ENCODE peak calls at places on chromosome 1, in five cellular contexts. Z, L, C, J and K are unnamed samples.

GRCh38 chr1:179516976-179517705 is 58.6 kb downstream of the NPHS2 start:
- DNase-seq in L (no peak), C (no peak), J (no peak), Z (no peak), K (no peak)

GRCh38 chr1:160397651-160398050 is 2.7 kb upstream of the VANGL2 start:
- DNase-seq in Z (no peak), C (no peak), J (no peak), L (no peak), K (no peak)

GRCh38 chr1:150619576-150620509 is 9.6 kb downstream of the ENSA start:
- DNase-seq in L (peak), Z (no peak), J (no peak), C (no peak), K (peak)

GRCh38 chr1:3038113-3038551 is 16.9 kb downstream of the ACTRT2 start:
- DNase-seq in J (no peak), L (peak), Z (peak), C (no peak), K (no peak)

GRCh38 chr1:41496080-41497055 is 11.9 kb upstream of the EDN2 start:
- DNase-seq in J (peak), Z (peak), L (peak), C (peak), K (peak)

GRCh38 chr1:15205586-15206346 is 41.3 kb upstream of the FHAD1 start:
- DNase-seq in Z (no peak), J (no peak), C (no peak), L (no peak), K (no peak)

GRCh38 chr1:53344921-53345838 is 17.3 kb upstream of the LRP8 start:
- DNase-seq in Z (no peak), C (peak), J (peak), L (no peak), K (no peak)

GRCh38 chr1:92502247-92502646 is 15.5 kb upstream of the GFI1 start:
- DNase-seq in C (no peak), L (no peak), J (no peak), Z (no peak), K (no peak)

GRCh38 chr1:205183676-205184335 is 27.7 kb downstream of the DSTYK start:
- DNase-seq in J (no peak), Z (no peak), L (no peak), C (no peak), K (no peak)

DNA sequence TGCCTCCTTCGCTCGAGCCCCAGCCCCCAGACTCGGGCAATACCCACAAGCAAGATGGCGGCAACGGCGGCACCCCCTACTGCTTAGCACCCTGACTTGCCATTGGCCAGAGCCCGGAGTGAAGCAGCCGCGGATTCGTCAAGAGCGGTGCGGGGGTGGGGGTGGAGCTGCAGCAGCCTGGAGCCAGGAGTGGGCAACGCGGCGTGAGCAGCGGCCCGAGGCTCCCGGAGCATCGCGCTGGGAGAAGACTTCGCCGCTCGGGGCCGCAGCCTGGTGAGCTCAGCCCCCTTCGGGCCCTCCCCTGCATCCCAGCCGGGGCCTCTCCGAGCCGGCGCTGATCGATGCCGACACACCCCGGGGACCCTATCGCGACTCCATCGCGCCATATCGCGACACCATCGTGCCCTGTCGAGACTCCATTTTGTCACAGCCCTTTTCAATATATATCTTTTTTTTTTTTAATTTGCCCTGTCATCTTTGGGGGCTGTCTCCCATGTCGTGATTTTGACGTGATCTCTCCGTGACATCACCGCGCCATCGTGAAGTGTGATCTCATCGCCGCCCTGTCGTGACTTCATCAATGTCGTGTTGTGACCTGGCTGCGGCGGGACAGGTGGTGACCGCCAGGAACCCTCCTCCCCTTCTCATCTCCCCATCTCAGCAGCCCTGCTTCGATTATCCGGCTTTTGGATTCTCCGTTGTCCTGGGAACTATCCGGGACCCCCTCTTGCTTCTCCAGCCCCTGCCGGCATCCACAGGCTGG is at the start of gene NCDN:
- DNase-seq in Z (peak), J (peak), L (peak), C (peak), K (peak)
- TF ChIP-seq POLR2A in Z (no peak), J (no peak), L (peak), C (no peak), K (no peak)

DNA sequence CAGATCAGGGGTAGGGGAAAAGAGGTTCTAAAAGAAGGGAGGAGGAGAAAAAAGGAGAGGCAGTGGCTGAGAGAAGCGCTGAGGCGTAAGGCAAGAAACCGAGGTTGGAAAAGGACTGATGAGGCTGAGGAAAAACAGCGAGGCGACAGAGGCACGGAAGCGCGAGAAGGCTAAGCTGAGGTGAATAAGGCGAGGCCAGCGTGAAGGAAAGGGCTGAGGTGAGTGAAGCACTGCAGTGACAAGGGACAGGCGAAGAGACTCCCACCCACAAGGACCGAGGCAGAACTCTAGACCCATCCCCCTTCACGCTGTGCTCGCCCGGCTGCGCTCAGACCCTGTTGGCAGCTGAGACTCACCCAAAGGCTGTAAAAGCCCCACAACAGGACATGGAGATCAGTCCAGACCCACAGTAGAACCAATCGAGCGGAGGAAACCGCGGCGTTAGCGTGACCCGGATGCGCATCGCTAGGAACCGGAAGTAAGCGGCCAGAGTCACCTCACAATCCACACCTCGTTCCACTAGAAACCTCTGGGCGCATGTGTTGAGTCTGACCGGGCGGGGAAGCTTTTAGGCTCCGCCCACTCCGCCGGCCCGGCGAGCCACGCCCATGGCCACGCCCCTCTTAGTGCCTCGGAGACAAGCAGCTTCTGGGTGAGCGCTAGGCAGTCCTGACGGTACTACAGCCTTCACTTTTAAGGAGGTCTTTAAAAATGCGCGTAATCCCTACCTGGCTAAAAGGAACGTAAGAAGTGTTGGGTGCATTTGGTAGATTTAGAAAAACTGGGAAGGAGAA is at the start of gene EYA3:
- DNase-seq in Z (peak), C (peak), L (peak), J (peak), K (peak)
- TF ChIP-seq POLR2A in Z (no peak), C (no peak), L (no peak), J (peak), K (peak)

GRCh38 chr1:1777950-1778826 is at the start of gene NADK:
- DNase-seq in Z (peak), C (peak), L (peak), J (peak), K (peak)
- TF ChIP-seq POLR2A in Z (no peak), C (no peak), L (no peak), J (no peak), K (peak)

GRCh38 chr1:11653101-11653601 is 1.1 kb downstream of the FBXO2 start:
- DNase-seq in Z (no peak), C (peak), L (no peak), J (peak), K (no peak)

GRCh38 chr1:11653616-11654570 is at the start of gene FBXO2:
- DNase-seq in L (peak), J (peak), Z (peak), C (peak), K (peak)

GRCh38 chr1:11652203-11652780 is 1.9 kb downstream of the FBXO2 start:
- DNase-seq in J (no peak), L (no peak), C (no peak), Z (no peak), K (no peak)

GRCh38 chr1:11655263-11656079 is 794 bp downstream of the FBXO44 start:
- DNase-seq in C (no peak), J (no peak), Z (no peak), L (no peak), K (no peak)

DNA sequence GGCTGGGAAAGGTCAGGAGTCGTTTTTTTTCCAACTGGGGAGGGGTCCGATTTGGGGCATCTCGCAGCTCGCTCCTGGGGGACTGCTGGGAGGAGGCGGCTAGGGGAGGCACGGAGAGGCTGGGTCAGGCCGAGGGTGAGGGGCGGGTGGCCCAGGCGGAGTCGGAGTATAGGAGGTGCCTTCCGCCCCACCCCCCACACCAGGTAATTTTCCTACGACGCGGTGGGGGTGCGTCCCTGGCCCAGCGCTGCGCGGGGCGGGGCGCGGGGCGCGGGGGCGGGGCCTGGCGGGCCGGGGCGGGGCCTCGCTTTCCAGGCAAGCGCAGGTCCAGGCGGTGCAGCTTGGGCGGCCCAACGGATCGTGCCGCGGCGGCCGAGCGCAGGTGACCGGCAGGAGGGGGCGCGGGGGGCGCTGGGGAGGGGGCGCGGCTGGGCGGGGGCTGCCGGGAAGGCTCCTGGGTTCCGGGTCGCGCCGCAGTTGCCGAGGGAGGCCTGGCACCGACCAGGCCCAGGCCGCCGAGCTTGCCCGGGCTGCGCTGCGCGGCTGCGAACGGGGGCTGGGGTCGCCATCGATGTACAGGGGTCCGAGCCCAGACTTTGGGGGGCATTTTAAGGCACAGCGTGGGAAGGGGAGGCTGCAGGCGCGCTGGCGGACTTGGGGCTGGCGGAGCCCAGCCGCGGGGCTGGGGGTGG is at the start of gene FBXO44:
- DNase-seq in J (peak), Z (peak), C (peak), L (peak), K (peak)
- TF ChIP-seq POLR2A in J (no peak), Z (no peak), C (no peak), L (no peak), K (no peak)

GRCh38 chr1:183920651-183921050 is 115.7 kb downstream of the RGL1 start:
- DNase-seq in Z (no peak), C (no peak), J (no peak), L (no peak), K (no peak)

GRCh38 chr1:183922197-183922596 is 115.3 kb downstream of the COLGALT2 start:
- DNase-seq in C (no peak), J (no peak), L (no peak), Z (no peak), K (no peak)

GRCh38 chr1:183926978-183927377 is 110.5 kb downstream of the COLGALT2 start:
- DNase-seq in C (no peak), L (no peak), Z (no peak), J (no peak), K (no peak)

GRCh38 chr1:183931646-183932271 is 105.8 kb downstream of the COLGALT2 start:
- DNase-seq in Z (no peak), J (no peak), L (no peak), C (no peak), K (no peak)

DNA sequence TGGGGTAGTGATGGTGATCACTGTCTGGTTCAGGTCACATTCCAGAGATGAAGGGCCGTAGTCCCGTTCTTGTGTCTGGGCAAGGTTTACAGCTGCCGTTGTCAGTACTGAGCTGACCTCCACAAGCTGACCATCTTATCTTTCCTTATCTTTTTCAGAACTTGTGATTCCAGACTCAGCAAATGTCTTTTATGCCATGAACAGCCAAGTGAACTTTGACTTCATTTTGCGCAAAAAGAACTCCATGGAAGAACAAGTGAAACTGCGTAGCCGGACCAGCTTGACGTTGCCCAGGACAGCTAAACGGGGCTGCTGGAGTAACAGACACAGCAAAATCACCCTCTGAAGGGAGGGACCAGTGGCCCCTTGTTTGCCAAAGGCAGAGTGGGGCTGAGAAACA is 111.6 kb downstream of the COLGALT2 start:
- DNase-seq in Z (no peak), L (no peak), J (no peak), C (no peak), K (no peak)
- TF ChIP-seq POLR2A in Z (no peak), L (no peak), J (no peak), C (no peak), K (no peak)

DNA sequence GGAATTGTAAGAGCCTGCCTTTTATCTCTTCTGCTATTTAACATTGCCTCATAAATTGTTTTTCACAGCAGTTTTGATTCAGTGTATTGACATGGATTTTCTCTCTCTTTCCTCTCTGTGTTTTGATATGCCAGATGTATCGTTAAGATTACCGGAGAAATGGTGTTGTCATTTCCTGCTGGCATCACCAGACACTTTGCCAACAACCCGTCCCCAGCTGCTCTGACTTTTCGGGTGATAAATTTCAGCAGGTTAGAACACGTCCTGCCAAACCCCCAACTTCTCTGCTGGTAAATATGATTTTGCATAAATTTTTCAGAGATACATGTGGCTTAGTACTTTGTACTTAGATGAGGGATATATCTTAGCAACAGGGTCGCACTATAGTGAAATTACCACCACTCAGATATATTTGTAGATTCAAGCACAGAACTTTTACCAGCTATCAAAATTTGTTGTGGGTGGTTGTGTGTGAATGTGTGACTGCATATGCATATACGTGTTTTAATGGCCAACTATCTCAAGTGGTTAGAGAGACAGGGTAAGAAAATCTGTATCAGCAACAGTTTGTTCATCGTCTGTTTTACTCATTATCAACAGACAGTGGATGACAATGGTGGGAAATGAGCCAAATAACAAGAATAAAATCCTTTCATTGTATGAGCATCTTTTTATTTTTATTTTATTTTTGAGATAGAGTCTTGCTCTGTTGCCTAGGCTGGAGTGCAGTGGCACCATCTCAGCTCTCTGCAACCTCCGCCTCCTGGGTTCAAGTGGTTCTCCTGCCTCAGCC is 22.9 kb upstream of the DYNLT5 start:
- DNase-seq in Z (no peak), J (no peak), C (no peak), L (no peak), K (no peak)
- TF ChIP-seq POLR2A in Z (no peak), J (no peak), C (no peak), L (no peak), K (no peak)

DNA sequence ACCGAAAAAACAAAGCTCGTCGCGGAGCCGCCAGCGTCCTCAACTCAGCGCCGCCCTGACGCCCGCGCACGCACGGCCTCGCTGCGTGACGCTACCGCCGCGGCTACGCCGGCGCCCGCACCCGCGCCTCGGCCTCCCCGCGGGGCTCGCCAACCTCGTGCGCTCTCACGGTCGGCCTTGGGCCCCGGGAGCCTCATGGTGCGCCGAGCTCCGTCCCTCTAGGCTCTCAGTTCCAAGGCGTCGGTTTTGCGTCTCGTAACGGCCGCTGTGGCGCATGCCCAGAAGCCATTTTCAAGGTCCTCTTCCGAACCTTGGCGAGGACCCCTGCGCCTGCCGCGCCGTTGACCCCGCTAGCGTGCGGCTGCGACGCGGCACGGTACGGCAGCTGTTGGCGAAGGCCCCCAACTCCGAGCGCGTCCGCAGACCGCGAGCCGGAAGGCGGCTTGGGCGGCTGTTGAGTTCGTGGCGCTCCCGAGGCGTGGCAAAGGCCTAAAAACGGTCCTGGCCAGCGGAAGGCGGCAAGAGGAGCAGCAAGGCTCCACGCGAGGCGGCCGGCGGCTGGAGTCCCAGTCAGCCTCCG is at the start of gene HENMT1:
- DNase-seq in Z (peak), L (peak), J (peak), C (peak), K (peak)
- TF ChIP-seq POLR2A in Z (no peak), L (no peak), J (no peak), C (no peak), K (peak)

DNA sequence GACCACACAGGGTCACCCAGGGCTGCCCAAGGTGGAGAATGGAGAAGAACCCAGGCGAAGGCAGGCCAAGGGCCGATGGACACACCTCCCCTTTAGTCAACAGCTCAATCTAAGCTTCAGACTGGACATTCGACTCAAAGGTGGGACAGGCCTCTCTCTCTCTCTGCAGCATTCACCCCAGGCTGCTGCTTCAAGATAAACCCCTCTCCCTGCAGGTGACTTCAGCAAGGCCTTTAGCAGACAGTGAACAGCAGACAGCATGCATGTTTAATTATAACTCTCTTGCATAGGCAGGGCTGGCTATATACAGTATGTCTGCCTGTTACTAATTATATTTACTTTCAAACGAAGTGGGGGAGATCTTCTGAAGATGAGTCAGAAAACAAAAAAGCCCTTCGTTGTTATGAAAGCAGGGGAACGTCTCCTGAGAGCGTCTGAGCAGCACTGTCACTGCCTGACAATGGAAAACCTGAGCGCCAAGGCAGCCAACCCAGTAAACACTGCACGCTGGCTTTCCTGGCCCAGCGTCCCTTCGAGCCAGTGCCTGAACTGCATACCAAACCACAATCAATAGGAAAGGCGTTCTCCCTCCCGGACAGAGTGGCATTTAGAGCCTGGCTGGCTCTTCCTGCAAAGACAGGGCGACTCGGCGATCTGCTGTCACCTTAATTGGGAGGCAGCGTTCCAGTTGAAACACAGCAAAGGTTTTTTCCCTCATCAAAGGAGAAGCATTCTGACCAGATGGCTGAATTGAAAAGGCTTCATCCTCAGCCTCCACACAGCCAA is 54.1 kb downstream of the TOMM20 start:
- DNase-seq in L (no peak), Z (peak), J (no peak), C (peak), K (no peak)
- TF ChIP-seq POLR2A in L (no peak), Z (no peak), J (no peak), C (peak), K (no peak)